ENCODE peak calls at places on chromosome 1, in five cellular contexts. D is adrenal gland, G is kidney, N is tibial nerve, C is colonic mucosa. Z is an unnamed sample.

GRCh38 chr1:6445062-6445763 is 20.6 kb downstream of the ESPN start:
- DNase-seq in D (peak; percentile 68), G (peak; percentile 73), N (no peak), C (peak; percentile 77), Z (no peak)

GRCh38 chr1:30524840-30525617 is 198.4 kb downstream of the MATN1 start:
- DNase-seq in D (no peak), G (no peak), N (no peak), C (no peak), Z (no peak)

GRCh38 chr1:201461783-201462441 is 7.1 kb downstream of the PHLDA3 start:
- DNase-seq in D (peak; percentile 95), G (peak; percentile 96), N (peak; percentile 82), C (peak; percentile 67), Z (peak; percentile 96)

GRCh38 chr1:56795864-56796263 is 23.3 kb downstream of the FYB2 start:
- DNase-seq in D (no peak), G (no peak), N (no peak), C (no peak), Z (no peak)

GRCh38 chr1:66951513-66951912 is 26.7 kb downstream of the MIER1 start:
- DNase-seq in D (no peak), G (no peak), N (no peak), C (no peak), Z (no peak)

GRCh38 chr1:59179673-59180072 is 117.2 kb upstream of the FGGY start:
- DNase-seq in D (no peak), G (no peak), N (no peak), C (no peak), Z (no peak)

GRCh38 chr1:113106910-113107309 is 33.9 kb downstream of the LRIG2 start:
- DNase-seq in D (no peak), G (no peak), N (no peak), C (no peak), Z (no peak)

GRCh38 chr1:113058861-113059441 is 14.0 kb upstream of the LRIG2 start:
- DNase-seq in D (peak; percentile 26), G (no peak), N (no peak), C (no peak), Z (no peak)

GRCh38 chr1:239418241-239418640 is 31.9 kb downstream of the CHRM3 start:
- DNase-seq in D (no peak), G (no peak), N (no peak), C (no peak), Z (no peak)

GRCh38 chr1:9449106-9449627 is 90.1 kb upstream of the SLC25A33 start:
- DNase-seq in D (no peak), G (no peak), N (no peak), C (no peak), Z (no peak)

GRCh38 chr1:204130178-204130577 is 21.7 kb downstream of the ETNK2 start:
- DNase-seq in D (peak; percentile 80), G (peak; percentile 80), N (no peak), C (no peak), Z (no peak)

GRCh38 chr1:97074771-97075170 is 353.2 kb downstream of the PTBP2 start:
- DNase-seq in D (no peak), G (no peak), N (no peak), C (no peak), Z (no peak)

GRCh38 chr1:109623601-109624161 is 4.0 kb downstream of the AMPD2 start:
- DNase-seq in D (no peak), G (peak; percentile 69), N (no peak), C (no peak), Z (no peak)

GRCh38 chr1:30472009-30472408 is 251.4 kb downstream of the MATN1 start:
- DNase-seq in D (no peak), G (peak; percentile 22), N (no peak), C (no peak), Z (no peak)

GRCh38 chr1:162663589-162664030 is 31.3 kb downstream of the DDR2 start:
- DNase-seq in D (no peak), G (no peak), N (no peak), C (no peak), Z (peak; percentile 73)

GRCh38 chr1:29233693-29234092 is 2.6 kb upstream of the PTPRU start:
- DNase-seq in D (no peak), G (no peak), N (no peak), C (no peak), Z (no peak)

GRCh38 chr1:3462356-3463012 is 8.0 kb downstream of the ARHGEF16 start:
- DNase-seq in D (no peak), G (peak; percentile 71), N (no peak), C (no peak), Z (no peak)

GRCh38 chr1:193311226-193311948 is 125.0 kb upstream of the B3GALT2 start:
- DNase-seq in D (no peak), G (no peak), N (no peak), C (no peak), Z (no peak)

GRCh38 chr1:166379447-166379846 is 212.6 kb upstream of the FAM78B start:
- DNase-seq in D (peak; percentile 38), G (no peak), N (no peak), C (no peak), Z (no peak)

GRCh38 chr1:245341738-245342137 is 187.0 kb downstream of the KIF26B start:
- DNase-seq in D (no peak), G (no peak), N (no peak), C (no peak), Z (no peak)

GRCh38 chr1:156870734-156871133 is 10.1 kb downstream of the NTRK1 start:
- DNase-seq in D (no peak), G (no peak), N (no peak), C (no peak), Z (no peak)

GRCh38 chr1:228471762-228472398 is 15.3 kb upstream of the RNF187 start:
- DNase-seq in D (no peak), G (no peak), N (no peak), C (peak; percentile 33), Z (no peak)

GRCh38 chr1:182143825-182144661 is 82.5 kb upstream of the ZNF648 start:
- DNase-seq in D (peak; percentile 59), G (peak; percentile 93), N (peak; percentile 85), C (peak; percentile 65), Z (peak; percentile 75)

GRCh38 chr1:31364561-31365255 is 8.2 kb downstream of the FABP3 start:
- DNase-seq in D (no peak), G (no peak), N (no peak), C (no peak), Z (no peak)

GRCh38 chr1:18948048-18948912 is 8.2 kb downstream of the IFFO2 start:
- DNase-seq in D (peak; percentile 51), G (peak; percentile 61), N (no peak), C (no peak), Z (peak; percentile 58)

GRCh38 chr1:9731561-9731960 is 80.0 kb downstream of the PIK3CD start:
- DNase-seq in D (no peak), G (peak; percentile 73), N (no peak), C (no peak), Z (no peak)

GRCh38 chr1:72483958-72484357 is 201.6 kb upstream of the NEGR1 start:
- DNase-seq in D (no peak), G (no peak), N (no peak), C (no peak), Z (no peak)

GRCh38 chr1:224816062-224816461 is 113.4 kb upstream of the DNAH14 start:
- DNase-seq in D (no peak), G (no peak), N (no peak), C (no peak), Z (no peak)

GRCh38 chr1:21468597-21468996 is 28.7 kb downstream of the NBPF3 start:
- DNase-seq in D (no peak), G (no peak), N (no peak), C (no peak), Z (no peak)

GRCh38 chr1:71046891-71047634 is 553 bp downstream of the PTGER3 start:
- DNase-seq in D (no peak), G (peak; percentile 77), N (no peak), C (peak; percentile 21), Z (peak; percentile 69)

GRCh38 chr1:229318056-229318455 is 24.8 kb downstream of the CCSAP start:
- DNase-seq in D (no peak), G (no peak), N (no peak), C (no peak), Z (no peak)

GRCh38 chr1:17370618-17371017 is 1.4 kb upstream of the PADI6 start:
- DNase-seq in D (no peak), G (no peak), N (no peak), C (no peak), Z (no peak)

GRCh38 chr1:9244501-9245229 is 10.1 kb downstream of the H6PD start:
- DNase-seq in D (no peak), G (no peak), N (no peak), C (peak; percentile 80), Z (no peak)

GRCh38 chr1:160163612-160164011 is 12.2 kb downstream of the ATP1A4 start:
- DNase-seq in D (peak; percentile 35), G (no peak), N (no peak), C (no peak), Z (no peak)

DNA sequence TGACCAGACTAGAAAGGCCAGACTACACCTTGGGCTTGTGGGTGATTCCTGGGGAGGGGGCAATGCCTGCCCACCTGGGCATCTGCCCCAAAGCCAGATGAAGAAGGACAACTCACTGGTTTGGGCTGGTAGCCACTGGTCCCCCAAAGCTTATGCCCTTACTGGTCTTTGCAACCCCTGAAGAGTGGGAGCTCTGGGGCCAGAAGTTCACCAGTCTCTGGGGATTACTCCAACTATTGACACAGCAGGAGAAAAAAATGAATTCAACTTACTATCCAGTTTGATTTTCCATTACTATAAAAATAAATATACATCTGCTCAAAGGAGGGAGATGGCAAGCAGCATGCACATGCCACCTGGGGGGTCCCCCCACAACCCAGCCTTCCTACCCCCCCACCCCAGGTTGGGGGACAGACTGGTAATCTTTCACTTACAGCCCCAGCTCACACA is 2.6 kb downstream of the AHDC1 start:
- DNase-seq in D (no peak), G (no peak), N (no peak), C (no peak), Z (no peak)
- H3K4me3 ChIP-seq in D (no peak overlapping the region), G (no peak overlapping the region), N (peak overlapping the region; percentile 99), C (peak overlapping the region; percentile 95), Z (peak overlapping the region; percentile 91)

GRCh38 chr1:26695417-26696190 is at the start of gene ARID1A:
- DNase-seq in D (peak; percentile 95), G (peak; percentile 99), N (peak; percentile 91), C (peak; percentile 95), Z (peak; percentile 86)
- TF ChIP-seq CTCF in D (no peak), G (peak; percentile 2), N (no peak), C (no peak), Z (peak; percentile 47)

DNA sequence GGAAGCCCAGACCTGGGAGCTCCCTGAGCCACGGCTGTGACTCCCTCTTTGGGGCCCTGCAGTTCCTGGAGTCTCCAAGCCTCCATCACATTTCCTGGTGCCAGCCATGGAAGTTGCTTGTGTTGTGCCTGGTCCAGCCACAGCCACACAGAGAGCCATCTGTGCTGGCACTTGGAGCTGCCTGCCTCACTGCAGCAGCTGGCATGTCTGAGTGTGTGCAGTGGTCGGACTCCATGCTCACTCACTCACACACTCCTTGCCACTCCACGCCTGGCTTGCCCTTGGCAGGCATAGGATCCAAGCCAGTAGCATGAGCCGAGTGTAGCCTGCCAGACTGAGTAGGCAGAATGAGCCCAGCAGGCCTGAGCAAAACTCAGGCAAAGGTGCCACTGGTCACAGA is 516.3 kb upstream of the BEND5 start:
- DNase-seq in D (no peak), G (no peak), N (no peak), C (no peak), Z (no peak)
- H3K9me3 ChIP-seq in D (no peaks in the 10 kb centered on the region), G (peaks cover 3% of the 10 kb centered on the region), N (no peaks in the 10 kb centered on the region), C (no peaks in the 10 kb centered on the region), Z (no peaks in the 10 kb centered on the region)

DNA sequence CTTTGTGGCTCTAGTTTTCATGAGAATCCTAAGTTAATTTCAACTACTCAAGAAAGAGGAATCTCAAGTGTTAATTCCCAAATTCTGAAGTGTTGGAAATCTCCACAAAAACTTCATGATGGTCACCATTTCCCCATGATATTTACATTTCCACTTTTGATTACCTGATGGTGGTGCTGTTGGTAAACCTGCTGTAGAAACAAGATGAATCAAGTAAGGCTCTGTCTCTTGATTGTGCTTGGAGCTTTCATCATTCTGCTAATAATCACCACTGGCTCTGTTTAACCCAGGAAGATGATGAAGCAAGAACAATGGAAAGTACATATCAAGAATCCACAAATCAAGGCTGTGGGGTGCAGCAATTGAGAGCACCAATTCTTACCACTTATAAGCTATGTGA is 77.8 kb downstream of the C4BPA start:
- DNase-seq in D (no peak), G (no peak), N (no peak), C (no peak), Z (no peak)
- H3K4me3 ChIP-seq in D (no peak overlapping the region), G (no peak overlapping the region), N (no peak overlapping the region), C (no peak overlapping the region), Z (no peak overlapping the region)

Z was measured in ascending aorta.